ENCODE peak calls at places on chromosomes 2 and 18, in four cellular contexts. O is fibroblast of the conjunctiva, I is HFF-Myc, E is esophagus squamous epithelium. P is an unnamed sample.

GRCh38 chr2:112920923-112921532 is 10.1 kb downstream of the IL37 start:
- DNase-seq in I (no peak), E (no peak), O (no peak), P (no peak)

GRCh38 chr2:177242136-177242987 is 22.2 kb downstream of the NFE2L2 start:
- DNase-seq in O (peak), I (peak), E (no peak), P (peak)

GRCh38 chr2:99827296-99827999 is 314.9 kb downstream of the AFF3 start:
- DNase-seq in O (no peak), E (no peak), I (no peak), P (no peak)

GRCh38 chr18:45652703-45653490 is 37.6 kb downstream of the SLC14A2 start:
- DNase-seq in E (no peak), I (peak), O (no peak), P (no peak)

GRCh38 chr2:234300393-234300792 is 196.5 kb downstream of the ARL4C start:
- DNase-seq in O (no peak), E (no peak), I (no peak), P (no peak)

GRCh38 chr2:222362336-222362735 is 62.0 kb upstream of the SGPP2 start:
- DNase-seq in O (no peak), I (no peak), E (no peak), P (no peak)

GRCh38 chr18:49846718-49847470 is 33.6 kb upstream of the ACAA2 start:
- DNase-seq in E (no peak), O (no peak), I (no peak), P (peak)

GRCh38 chr2:54429811-54430600 is 26.1 kb upstream of the SPTBN1 start:
- DNase-seq in I (no peak), O (no peak), E (no peak), P (no peak)

GRCh38 chr2:119426801-119427395 is 4.8 kb upstream of the TMEM37 start:
- DNase-seq in E (no peak), O (no peak), I (no peak), P (no peak)

GRCh38 chr2:43038034-43038719 is 188.2 kb downstream of the ZFP36L2 start:
- DNase-seq in E (no peak), I (no peak), O (peak), P (no peak)

GRCh38 chr2:2577366-2577765 is 246.3 kb upstream of the MYT1L start:
- DNase-seq in O (no peak), I (no peak), E (no peak), P (peak)